ENCODE peak calls at places on chromosomes 5 and 9, in eight cellular contexts. B is suprapubic skin, X is iPS DF 6.9, E is heart right ventricle, I is SJCRH30, P is left lung, Q is H9, S is PC-9. W is an unnamed sample.

GRCh38 chr5:155258139-155258538 is 244.6 kb downstream of the KIF4B start:
- DNase-seq in X (no peak), S (no peak), P (no peak), B (no peak), E (no peak), Q (no peak), I (no peak), W (no peak)

GRCh38 chr5:174827521-174827920 is 103.1 kb downstream of the MSX2 start:
- DNase-seq in P (no peak), S (no peak), Q (no peak), E (no peak), B (no peak), X (no peak), I (no peak), W (no peak)

GRCh38 chr5:76701298-76701697 is 14.6 kb upstream of the F2R start:
- DNase-seq in I (peak; percentile 99), Q (no peak), B (no peak), X (no peak), E (no peak), S (peak; percentile 82), P (no peak), W (no peak)

GRCh38 chr5:106121972-106122605 is 1548.6 kb downstream of the EFNA5 start:
- DNase-seq in S (no peak), X (peak; percentile 18), P (peak; percentile 47), B (no peak), I (peak; percentile 39), Q (peak; percentile 71), E (no peak), W (no peak)

GRCh38 chr9:22813520-22813919 is 366.9 kb downstream of the DMRTA1 start:
- DNase-seq in S (no peak), X (no peak), I (peak; percentile 16), E (no peak), B (no peak), Q (no peak), P (no peak), W (no peak)

GRCh38 chr5:43973318-43973717 is 370.3 kb downstream of the NNT start:
- DNase-seq in B (no peak), P (no peak), S (no peak), X (no peak), E (no peak), Q (no peak), I (no peak), W (no peak)

GRCh38 chr9:122071716-122072115 is 21.4 kb downstream of the TTLL11 start:
- DNase-seq in X (no peak), P (no peak), E (no peak), Q (no peak), S (no peak), B (no peak), I (no peak), W (no peak)

GRCh38 chr9:99948896-99949295 is 42.4 kb downstream of the STX17 start:
- DNase-seq in I (peak; percentile 10), X (no peak), Q (no peak), B (no peak), P (no peak), S (no peak), E (no peak), W (no peak)

GRCh38 chr5:132854301-132854700 is 12.0 kb downstream of the GDF9 start:
- DNase-seq in X (no peak), S (no peak), B (no peak), I (no peak), Q (no peak), P (no peak), E (no peak), W (no peak)

GRCh38 chr9:4221936-4222335 is 77.9 kb downstream of the GLIS3 start:
- DNase-seq in I (no peak), E (no peak), Q (no peak), B (no peak), X (no peak), P (no peak), S (no peak), W (no peak)

GRCh38 chr5:171481791-171482536 is 62.5 kb downstream of the FGF18 start:
- DNase-seq in X (no peak), B (no peak), S (no peak), E (no peak), Q (no peak), P (no peak), I (no peak), W (no peak)

GRCh38 chr9:127809562-127810377 is 7.1 kb downstream of the FPGS start:
- DNase-seq in B (no peak), P (peak; percentile 83), I (no peak), Q (peak; percentile 82), S (no peak), X (no peak), E (peak; percentile 50), W (no peak)

GRCh38 chr5:36305571-36306326 is 4.0 kb upstream of the RANBP3L start:
- DNase-seq in P (no peak), E (peak; percentile 44), X (peak; percentile 5), S (peak; percentile 52), B (no peak), Q (peak; percentile 45), I (peak; percentile 78), W (peak; percentile 37)

GRCh38 chr9:134986957-134987356 is 69.2 kb upstream of the FCN1 start:
- DNase-seq in P (no peak), E (no peak), X (no peak), Q (no peak), B (peak; percentile 7), I (no peak), S (no peak), W (no peak)

GRCh38 chr9:105205787-105206511 is 38.5 kb upstream of the SLC44A1 start:
- DNase-seq in X (no peak), E (no peak), S (peak; percentile 52), P (no peak), Q (no peak), I (no peak), B (peak; percentile 81), W (no peak)

GRCh38 chr5:88833371-88834107 is 49.4 kb downstream of the MEF2C start:
- DNase-seq in Q (no peak), S (no peak), I (no peak), E (no peak), B (no peak), P (no peak), X (no peak), W (no peak)

DNA sequence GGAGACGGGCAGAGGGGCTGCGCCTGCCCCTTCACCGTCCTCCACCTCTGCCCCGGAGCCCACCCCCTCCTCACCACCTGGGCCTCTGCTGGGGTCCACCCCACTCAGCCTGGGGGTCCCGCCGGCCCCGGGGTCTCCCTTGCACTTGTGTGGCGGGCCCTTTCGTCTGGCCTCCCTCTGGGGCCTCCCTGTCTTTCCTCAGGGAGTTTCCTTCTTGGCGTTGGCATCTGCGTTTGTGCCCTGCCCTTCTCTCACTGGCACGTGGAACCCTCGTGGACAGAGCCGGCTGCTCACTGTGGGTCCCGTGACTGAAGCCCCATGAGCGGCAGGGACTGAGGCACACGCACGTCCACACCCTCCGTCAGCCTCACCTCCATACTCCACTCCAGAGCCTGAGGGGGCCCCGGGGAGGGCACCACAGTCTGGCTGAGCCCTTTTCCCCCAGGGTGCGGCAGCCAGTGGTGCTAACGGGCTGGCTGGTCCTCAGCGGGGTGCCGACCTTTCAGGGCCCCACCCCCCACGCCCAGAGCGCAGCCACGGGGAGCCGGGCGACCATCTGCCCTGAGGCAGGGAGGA is 52.9 kb upstream of the NRARP start:
- DNase-seq in P (no peak), S (no peak), Q (no peak), X (no peak), E (no peak), I (no peak), B (no peak), W (no peak)
- H3K9me3 ChIP-seq in P (no peaks in the 10 kb centered on the region), S (no peaks in the 10 kb centered on the region), Q (peaks cover 27% of the 10 kb centered on the region), X (peaks cover 6% of the 10 kb centered on the region), E (peaks cover 20% of the 10 kb centered on the region), I (peaks cover 9% of the 10 kb centered on the region), B (peaks cover 5% of the 10 kb centered on the region), W (no peaks in the 10 kb centered on the region)

DNA sequence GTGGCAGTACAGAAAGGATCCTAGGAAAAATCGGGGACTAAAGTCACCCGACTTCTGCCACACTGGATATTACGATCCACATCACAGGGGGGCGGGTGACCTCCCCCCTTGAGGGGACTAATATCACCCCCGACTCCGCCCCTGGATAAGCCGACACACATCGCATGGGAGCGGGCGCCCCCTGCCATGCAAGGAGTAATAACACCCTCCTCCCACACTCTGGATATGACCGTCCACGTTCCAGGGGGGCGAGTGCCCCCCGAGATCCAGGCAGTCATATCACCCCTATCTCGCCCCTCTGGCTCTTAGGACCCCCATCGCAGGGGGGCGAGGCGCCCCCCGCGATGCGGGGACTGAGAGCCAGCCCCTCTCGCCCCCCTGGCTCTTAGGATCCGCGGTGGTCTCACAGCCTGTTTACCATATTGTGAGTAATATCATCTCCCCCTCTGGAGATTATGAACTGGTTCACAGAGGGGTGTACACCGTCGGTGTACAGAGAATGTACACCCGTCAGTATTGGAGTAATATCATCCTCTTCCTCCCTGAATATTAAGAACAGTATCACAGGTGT is 423.0 kb downstream of the DIRAS2 start:
- DNase-seq in P (peak; percentile 82), E (peak; percentile 20), B (no peak), S (no peak), Q (peak; percentile 68), I (peak; percentile 14), X (peak; percentile 9), W (no peak)
- H3K27ac ChIP-seq in P (no peak overlapping the region), E (no peak overlapping the region), B (no peak overlapping the region), S (no peak overlapping the region), Q (no peak overlapping the region), I (no peak overlapping the region), X (no peak overlapping the region), W (no peak overlapping the region)

DNA sequence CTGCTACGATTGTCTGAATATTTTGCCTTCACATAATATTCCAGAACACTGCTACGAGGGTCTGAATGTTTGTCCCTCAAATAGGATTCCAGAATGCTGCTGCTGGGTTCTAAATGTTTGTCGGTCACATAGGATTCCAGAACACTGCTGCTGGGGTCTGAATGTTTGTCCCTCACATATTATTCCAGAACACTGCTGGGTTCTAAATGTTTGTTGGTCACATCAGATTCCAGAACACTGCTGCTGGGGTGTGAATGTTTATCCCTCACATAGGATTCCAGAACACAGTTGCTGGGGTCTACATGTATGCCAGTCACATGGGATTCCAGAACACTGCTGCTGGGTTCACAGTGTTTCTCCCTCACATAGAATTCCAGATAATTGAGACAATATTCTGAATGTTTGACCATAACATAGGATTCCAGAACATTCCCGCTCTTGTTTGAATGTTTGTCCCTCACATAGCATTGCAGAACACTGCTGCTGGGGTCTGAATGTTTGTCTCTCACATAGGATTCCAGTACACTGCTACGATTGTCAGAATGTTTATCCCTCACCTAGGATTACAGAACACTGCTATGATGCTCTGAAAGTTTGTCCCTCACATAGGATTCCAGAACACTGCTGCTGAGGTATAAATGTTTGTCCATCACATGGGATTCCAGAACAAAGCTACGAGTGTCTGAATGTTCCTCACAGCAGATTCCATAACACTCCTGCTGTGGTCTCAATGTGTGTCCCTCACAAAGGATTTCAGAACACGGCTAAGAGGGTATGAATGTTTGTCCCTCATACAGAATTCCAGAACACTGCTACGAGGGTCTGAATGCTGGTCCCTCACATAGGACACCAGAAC is 201.8 kb downstream of the FOXD4L6 start:
- DNase-seq in X (no peak), S (no peak), I (no peak), E (no peak), B (no peak), P (no peak), Q (no peak), W (no peak)
- H3K9me3 ChIP-seq in X (peaks cover 10% of the 10 kb centered on the region), S (no peaks in the 10 kb centered on the region), I (peaks cover 3% of the 10 kb centered on the region), E (peaks cover 97% of the 10 kb centered on the region), B (peaks cover 83% of the 10 kb centered on the region), P (no peaks in the 10 kb centered on the region), Q (peaks cover 89% of the 10 kb centered on the region), W (peaks cover 12% of the 10 kb centered on the region)

DNA sequence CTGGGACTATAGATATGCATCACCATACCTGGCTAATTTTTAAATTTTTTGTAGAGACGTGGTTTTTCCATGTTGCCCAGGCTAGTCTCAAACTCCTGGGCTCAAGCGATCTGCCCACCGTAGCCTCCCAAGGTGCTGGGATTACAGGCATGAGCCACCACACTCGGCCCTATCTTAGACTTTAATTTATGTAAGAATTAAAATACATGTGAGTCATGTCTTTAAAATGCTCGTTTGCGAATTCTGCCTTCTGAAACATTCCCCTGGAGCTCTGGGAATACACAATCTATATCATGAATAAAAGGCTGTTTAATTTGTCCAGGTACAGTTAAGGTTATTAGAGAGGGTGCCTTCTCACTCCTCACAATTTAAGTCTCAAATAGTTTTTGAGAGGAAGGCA is 32.8 kb downstream of the RHOBTB3 start:
- DNase-seq in X (no peak), Q (no peak), I (no peak), P (no peak), E (no peak), B (no peak), S (no peak), W (no peak)
- H3K27ac ChIP-seq in X (no peak overlapping the region), Q (no peak overlapping the region), I (no peak overlapping the region), P (no peak overlapping the region), E (no peak overlapping the region), B (no peak overlapping the region), S (no peak overlapping the region), W (no peak overlapping the region)